ENCODE peak calls at places on chromosome 13, in five cellular contexts. V, Z, E, K and P are unnamed samples.

GRCh38 chr13:44853641-44854040 is 135.6 kb downstream of the NUFIP1 start:
- DNase-seq in Z (no peak), V (no peak), E (no peak), K (no peak), P (no peak)

GRCh38 chr13:30346159-30346788 is 38.9 kb upstream of the KATNAL1 start:
- DNase-seq in V (no peak), Z (no peak), K (peak), E (no peak), P (no peak)

GRCh38 chr13:114061746-114062145 is 70.7 kb downstream of the RASA3 start:
- DNase-seq in V (peak), Z (no peak), E (no peak), K (no peak), P (no peak)

GRCh38 chr13:53198017-53198416 is 169.4 kb downstream of the OLFM4 start:
- DNase-seq in E (no peak), K (no peak), V (no peak), Z (no peak), P (no peak)

GRCh38 chr13:90300015-90300414 is 1047.5 kb upstream of the MIR17HG start:
- DNase-seq in E (no peak), K (no peak), Z (no peak), V (no peak), P (no peak)

GRCh38 chr13:46656786-46657185 is 103.8 kb downstream of the LRCH1 start:
- DNase-seq in E (no peak), V (no peak), K (no peak), Z (no peak), P (no peak)

GRCh38 chr13:106052200-106052767 is 483.2 kb downstream of the EFNB2 start:
- DNase-seq in E (no peak), Z (no peak), V (peak), K (no peak), P (no peak)

GRCh38 chr13:91398413-91399188 is at the start of gene GPC5:
- DNase-seq in K (peak), Z (peak), E (no peak), V (peak), P (peak)

GRCh38 chr13:59458908-59459579 is 704.7 kb downstream of the DIAPH3 start:
- DNase-seq in V (no peak), Z (no peak), K (no peak), E (no peak), P (no peak)

GRCh38 chr13:42812311-42812710 is 30.9 kb downstream of the FAM216B start:
- DNase-seq in K (no peak), V (no peak), Z (no peak), E (no peak), P (no peak)

GRCh38 chr13:28245465-28245864 is 107.1 kb downstream of the PAN3 start:
- DNase-seq in Z (no peak), K (no peak), E (no peak), V (no peak), P (no peak)

GRCh38 chr13:114199961-114200672 is 21.1 kb downstream of the CFAP97D2 start:
- DNase-seq in E (no peak), K (no peak), Z (no peak), V (peak), P (no peak)

GRCh38 chr13:66994097-66994496 is 236.0 kb downstream of the PCDH9 start:
- DNase-seq in K (no peak), Z (no peak), V (peak), E (no peak), P (peak)

GRCh38 chr13:20702945-20703784 is at the start of gene IL17D:
- DNase-seq in V (peak), E (no peak), K (peak), Z (no peak), P (no peak)

GRCh38 chr13:112983428-112984196 is 14.6 kb downstream of the MCF2L start:
- DNase-seq in V (peak), E (no peak), Z (no peak), K (no peak), P (no peak)

GRCh38 chr13:26831336-26831908 is 70.8 kb upstream of the GPR12 start:
- DNase-seq in E (no peak), Z (no peak), V (no peak), K (no peak), P (no peak)

GRCh38 chr13:77595166-77595810 is 59.8 kb downstream of the SCEL start:
- DNase-seq in V (no peak), K (no peak), E (no peak), Z (no peak), P (no peak)

GRCh38 chr13:44770951-44771350 is 194.8 kb upstream of the TSC22D1 start:
- DNase-seq in Z (no peak), E (no peak), K (no peak), V (no peak), P (no peak)

GRCh38 chr13:45381196-45381595 is 37.0 kb downstream of the SLC25A30 start:
- DNase-seq in V (no peak), K (no peak), E (no peak), Z (no peak), P (peak)

GRCh38 chr13:93865235-93865634 is 614.2 kb downstream of the DCT start:
- DNase-seq in E (no peak), Z (no peak), K (no peak), V (no peak), P (no peak)

GRCh38 chr13:37995052-37995451 is 125.5 kb upstream of the TRPC4 start:
- DNase-seq in K (no peak), E (no peak), V (no peak), Z (no peak), P (no peak)

GRCh38 chr13:76943646-76944045 is 4.7 kb upstream of the ACOD1 start:
- DNase-seq in E (no peak), V (no peak), K (no peak), Z (no peak), P (no peak)

GRCh38 chr13:35961461-35962220 is 169.5 kb downstream of the DCLK1 start:
- DNase-seq in E (no peak), Z (no peak), K (no peak), V (no peak), P (no peak)

GRCh38 chr13:111962431-111962891 is 104.5 kb upstream of the SOX1 start:
- DNase-seq in E (no peak), K (no peak), V (no peak), Z (no peak), P (peak)

GRCh38 chr13:79779761-79780160 is 298.8 kb downstream of the NDFIP2 start:
- DNase-seq in E (no peak), K (no peak), V (no peak), Z (no peak), P (peak)

GRCh38 chr13:21672811-21673591 is 2.1 kb downstream of the FGF9 start:
- DNase-seq in V (no peak), E (no peak), K (no peak), Z (no peak), P (no peak)

GRCh38 chr13:66076417-66076816 is 1153.7 kb downstream of the PCDH9 start:
- DNase-seq in V (no peak), Z (no peak), E (no peak), K (no peak), P (no peak)

GRCh38 chr13:24050796-24051715 is 109.5 kb upstream of the SPATA13 start:
- DNase-seq in Z (no peak), V (no peak), E (no peak), K (no peak), P (no peak)

GRCh38 chr13:74226791-74227475 is 92.7 kb upstream of the KLF12 start:
- DNase-seq in V (no peak), Z (no peak), K (no peak), E (no peak), P (no peak)

GRCh38 chr13:113655358-113656014 is 2.5 kb downstream of the ATP4B start:
- DNase-seq in E (no peak), Z (no peak), V (peak), K (no peak), P (peak)

GRCh38 chr13:30762643-30763042 is 27.3 kb downstream of the ALOX5AP start:
- DNase-seq in K (no peak), Z (no peak), V (no peak), E (no peak), P (no peak)

GRCh38 chr13:97542102-97542501 is 108.1 kb downstream of the RAP2A start:
- DNase-seq in Z (no peak), V (no peak), K (no peak), E (no peak), P (no peak)
- TF ChIP-seq POLR2AphosphoS5 in Z (no peak), V (no peak), K (no peak), E (no peak), P (no peak)

GRCh38 chr13:50892162-50892944 is 17.2 kb upstream of the RNASEH2B start:
- DNase-seq in K (no peak), Z (no peak), V (no peak), E (no peak), P (no peak)
- TF ChIP-seq POLR2AphosphoS5 in K (peak), Z (no peak), V (no peak), E (no peak), P (no peak)

GRCh38 chr13:110150384-110151091 is 156.4 kb downstream of the COL4A1 start:
- DNase-seq in E (no peak), V (no peak), Z (no peak), K (no peak), P (no peak)
- TF ChIP-seq POLR2AphosphoS5 in E (no peak), V (no peak), Z (no peak), K (no peak), P (no peak)

DNA sequence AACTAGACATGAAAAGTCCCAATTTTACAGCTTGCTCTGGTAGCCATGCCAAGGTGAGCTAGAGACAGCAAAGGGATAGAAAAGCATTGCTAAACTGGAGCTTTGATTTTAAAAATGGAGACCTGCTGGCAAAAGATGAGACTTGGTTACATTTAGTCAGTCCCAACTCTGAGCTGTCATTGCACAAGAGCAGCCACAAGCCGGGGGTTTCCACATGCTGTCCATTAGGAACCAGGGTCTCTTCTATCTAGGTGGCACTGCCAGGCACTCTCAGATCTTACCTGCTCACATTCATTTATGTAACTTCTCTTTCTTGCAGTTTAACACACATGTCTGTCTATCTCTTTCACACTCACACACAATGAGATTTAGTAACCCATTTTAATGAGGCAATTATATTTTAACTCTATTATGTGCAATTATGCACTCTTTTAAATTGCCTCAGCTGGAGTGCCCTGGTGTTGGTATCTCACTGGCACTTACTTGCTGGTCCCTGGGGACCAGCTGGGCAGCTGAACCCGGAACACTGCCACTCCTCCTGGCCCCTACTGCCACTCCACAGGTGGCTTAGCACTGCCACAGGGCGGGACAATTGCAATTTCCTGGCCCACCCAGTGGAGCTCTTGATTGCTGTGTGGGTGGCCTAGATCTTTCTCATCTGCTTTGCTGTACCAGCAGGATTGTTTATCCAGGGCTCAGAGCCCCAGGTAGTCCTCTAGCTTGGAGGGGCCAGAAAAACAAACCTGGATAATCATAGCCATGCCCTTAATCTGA is 112.5 kb downstream of the COG6 start:
- DNase-seq in K (no peak), E (no peak), V (no peak), Z (no peak), P (no peak)
- TF ChIP-seq POLR2AphosphoS5 in K (no peak), E (no peak), V (no peak), Z (no peak), P (no peak)

GRCh38 chr13:41678320-41678719 is 221.0 kb downstream of the RGCC start:
- DNase-seq in E (no peak), V (no peak), Z (no peak), K (no peak), P (no peak)
- TF ChIP-seq POLR2AphosphoS5 in E (no peak), V (no peak), Z (no peak), K (no peak), P (no peak)

DNA sequence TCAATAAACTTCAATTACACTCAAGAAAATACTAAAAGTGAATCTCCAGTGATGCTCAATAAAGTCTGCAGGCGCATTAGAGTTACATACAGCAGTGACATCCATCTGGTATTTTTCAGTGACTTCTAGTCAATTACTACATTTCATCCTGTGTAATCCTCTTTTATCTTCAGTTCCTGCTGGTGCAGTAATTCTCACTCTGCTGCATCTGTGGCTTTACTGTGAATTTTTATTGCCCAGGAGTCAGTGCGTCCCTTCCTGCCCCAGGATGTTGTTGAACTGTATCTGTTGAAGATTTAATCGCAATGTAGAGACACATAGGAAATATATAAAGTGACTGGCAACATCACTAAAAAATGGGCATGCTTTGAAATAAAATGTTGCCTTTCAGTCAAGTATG is 196.3 kb upstream of the TMTC4 start:
- DNase-seq in K (no peak), Z (no peak), V (no peak), E (no peak), P (no peak)
- TF ChIP-seq POLR2AphosphoS5 in K (no peak), Z (no peak), V (no peak), E (no peak), P (no peak)

GRCh38 chr13:99978781-99979452 is 2.7 kb upstream of the ZIC2 start:
- DNase-seq in Z (no peak), V (no peak), E (no peak), K (no peak), P (no peak)
- TF ChIP-seq POLR2AphosphoS5 in Z (no peak), V (no peak), E (no peak), K (no peak), P (no peak)

DNA sequence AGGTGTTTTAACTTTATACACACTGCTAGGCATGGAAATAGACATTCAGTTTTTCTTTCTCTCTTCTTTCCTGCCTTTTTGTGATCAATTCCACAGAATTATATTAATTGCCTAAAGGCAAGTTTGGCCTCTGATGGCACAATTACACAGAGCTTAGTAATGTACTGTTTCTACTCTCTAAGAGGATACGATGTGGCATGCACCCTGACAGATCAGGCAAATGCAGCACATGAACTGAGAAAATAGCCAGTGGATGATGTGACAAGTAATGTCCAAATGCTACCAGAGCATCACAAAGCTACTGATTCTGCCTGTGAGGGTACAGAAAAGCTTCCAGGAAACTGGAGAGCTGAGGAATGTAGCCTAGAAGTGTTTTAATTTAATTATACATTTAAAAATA is 233.8 kb upstream of the PRR20A start:
- DNase-seq in V (no peak), E (no peak), K (no peak), Z (no peak), P (no peak)
- TF ChIP-seq POLR2AphosphoS5 in V (no peak), E (no peak), K (no peak), Z (no peak), P (no peak)